ENCODE peak calls at places on chromosomes 6 and 20, in seven cellular contexts. One of them, this sample, is unnamed.

GRCh38 chr6:108417027-108417426 is 122.2 kb downstream of the AFG1L start:
- DNase-seq in NCI-H1417: no peak
- DNase-seq in ELR: no peak
- DNase-seq in amniotic stem cell: no peak
- DNase-seq in lower lobe of right lung: no peak
- DNase-seq in cardiac fibroblast: peak
- DNase-seq in GM06990: no peak
- DNase-seq in this sample: no peak

GRCh38 chr6:143822584-143823024 is 20.5 kb upstream of the LTV1 start:
- DNase-seq in NCI-H1417: no peak
- DNase-seq in ELR: peak
- DNase-seq in amniotic stem cell: no peak
- DNase-seq in lower lobe of right lung: no peak
- DNase-seq in cardiac fibroblast: peak
- DNase-seq in GM06990: no peak
- DNase-seq in this sample: no peak

GRCh38 chr6:160177220-160177619 is 55.6 kb downstream of the SLC22A1 start:
- DNase-seq in NCI-H1417: no peak
- DNase-seq in ELR: no peak
- DNase-seq in amniotic stem cell: no peak
- DNase-seq in lower lobe of right lung: no peak
- DNase-seq in cardiac fibroblast: no peak
- DNase-seq in GM06990: no peak
- DNase-seq in this sample: no peak

GRCh38 chr6:7108196-7108963 is 619 bp downstream of the RREB1 start:
- DNase-seq in NCI-H1417: no peak
- DNase-seq in ELR: peak
- DNase-seq in amniotic stem cell: no peak
- DNase-seq in lower lobe of right lung: peak
- DNase-seq in cardiac fibroblast: peak
- DNase-seq in GM06990: peak
- DNase-seq in this sample: no peak

GRCh38 chr20:24834310-24834709 is 114.8 kb upstream of the CST7 start:
- DNase-seq in NCI-H1417: no peak
- DNase-seq in ELR: no peak
- DNase-seq in amniotic stem cell: no peak
- DNase-seq in lower lobe of right lung: no peak
- DNase-seq in cardiac fibroblast: no peak
- DNase-seq in GM06990: no peak
- DNase-seq in this sample: no peak

GRCh38 chr6:158649289-158650143 is at the start of gene SYTL3:
- DNase-seq in NCI-H1417: peak
- DNase-seq in ELR: peak
- DNase-seq in amniotic stem cell: no peak
- DNase-seq in lower lobe of right lung: peak
- DNase-seq in cardiac fibroblast: peak
- DNase-seq in GM06990: peak
- DNase-seq in this sample: no peak

GRCh38 chr6:161435426-161436065 is 161.7 kb upstream of the AGPAT4 start:
- DNase-seq in NCI-H1417: no peak
- DNase-seq in ELR: peak
- DNase-seq in amniotic stem cell: no peak
- DNase-seq in lower lobe of right lung: no peak
- DNase-seq in cardiac fibroblast: peak
- DNase-seq in GM06990: no peak
- DNase-seq in this sample: no peak

GRCh38 chr6:165850434-165851019 is 187.5 kb upstream of the PDE10A start:
- DNase-seq in NCI-H1417: no peak
- DNase-seq in ELR: peak
- DNase-seq in amniotic stem cell: no peak
- DNase-seq in lower lobe of right lung: peak
- DNase-seq in cardiac fibroblast: peak
- DNase-seq in GM06990: peak
- DNase-seq in this sample: no peak

GRCh38 chr20:58312836-58313235 is 3.3 kb downstream of the RAB22A start:
- DNase-seq in NCI-H1417: no peak
- DNase-seq in ELR: peak
- DNase-seq in amniotic stem cell: no peak
- DNase-seq in lower lobe of right lung: no peak
- DNase-seq in cardiac fibroblast: no peak
- DNase-seq in GM06990: no peak
- DNase-seq in this sample: no peak

GRCh38 chr6:98928688-98929087 is 19.1 kb downstream of the FBXL4 start:
- DNase-seq in NCI-H1417: no peak
- DNase-seq in ELR: no peak
- DNase-seq in amniotic stem cell: no peak
- DNase-seq in lower lobe of right lung: no peak
- DNase-seq in cardiac fibroblast: no peak
- DNase-seq in GM06990: no peak
- DNase-seq in this sample: no peak

GRCh38 chr6:167825759-167826229 is 917 bp upstream of the AFDN start:
- DNase-seq in NCI-H1417: peak
- DNase-seq in ELR: peak
- DNase-seq in amniotic stem cell: peak
- DNase-seq in lower lobe of right lung: peak
- DNase-seq in cardiac fibroblast: peak
- DNase-seq in GM06990: peak
- DNase-seq in this sample: peak

GRCh38 chr6:157380458-157380778 is 572 bp upstream of the ZDHHC14 start:
- DNase-seq in NCI-H1417: no peak
- DNase-seq in ELR: no peak
- DNase-seq in amniotic stem cell: no peak
- DNase-seq in lower lobe of right lung: peak
- DNase-seq in cardiac fibroblast: no peak
- DNase-seq in GM06990: no peak
- DNase-seq in this sample: no peak

GRCh38 chr6:10481101-10481500 is 40.0 kb upstream of the GCNT2 start:
- DNase-seq in NCI-H1417: no peak
- DNase-seq in ELR: peak
- DNase-seq in amniotic stem cell: no peak
- DNase-seq in lower lobe of right lung: no peak
- DNase-seq in cardiac fibroblast: no peak
- DNase-seq in GM06990: no peak
- DNase-seq in this sample: no peak

GRCh38 chr20:25859649-25860530 is 163.2 kb upstream of the ZNF337 start:
- DNase-seq in NCI-H1417: peak
- DNase-seq in ELR: peak
- DNase-seq in amniotic stem cell: no peak
- DNase-seq in lower lobe of right lung: peak
- DNase-seq in cardiac fibroblast: peak
- DNase-seq in GM06990: peak
- DNase-seq in this sample: peak

GRCh38 chr6:63066053-63066704 is 145.1 kb upstream of the FKBP1C start:
- DNase-seq in NCI-H1417: no peak
- DNase-seq in ELR: no peak
- DNase-seq in amniotic stem cell: no peak
- DNase-seq in lower lobe of right lung: no peak
- DNase-seq in cardiac fibroblast: no peak
- DNase-seq in GM06990: no peak
- DNase-seq in this sample: no peak

GRCh38 chr6:5672581-5673011 is 334.1 kb downstream of the NRN1 start:
- DNase-seq in NCI-H1417: no peak
- DNase-seq in ELR: peak
- DNase-seq in amniotic stem cell: peak
- DNase-seq in lower lobe of right lung: no peak
- DNase-seq in cardiac fibroblast: peak
- DNase-seq in GM06990: no peak
- DNase-seq in this sample: no peak

GRCh38 chr6:17042422-17043147 is 59.3 kb upstream of the STMND1 start:
- DNase-seq in NCI-H1417: no peak
- DNase-seq in ELR: peak
- DNase-seq in amniotic stem cell: peak
- DNase-seq in lower lobe of right lung: no peak
- DNase-seq in cardiac fibroblast: peak
- DNase-seq in GM06990: no peak
- DNase-seq in this sample: no peak

GRCh38 chr6:41338654-41339053 is 3.2 kb downstream of the NCR2 start:
- DNase-seq in NCI-H1417: no peak
- DNase-seq in ELR: no peak
- DNase-seq in amniotic stem cell: no peak
- DNase-seq in lower lobe of right lung: no peak
- DNase-seq in cardiac fibroblast: no peak
- DNase-seq in GM06990: no peak
- DNase-seq in this sample: no peak

GRCh38 chr20:64068381-64069208 is 5.6 kb downstream of the TCEA2 start:
- DNase-seq in NCI-H1417: no peak
- DNase-seq in ELR: no peak
- DNase-seq in amniotic stem cell: no peak
- DNase-seq in lower lobe of right lung: no peak
- DNase-seq in cardiac fibroblast: no peak
- DNase-seq in GM06990: no peak
- DNase-seq in this sample: peak